ENCODE peak calls at places on chromosomes 3 and 15, in ten cellular contexts. C, Y, K, Q, N, E, B, F, L and S are unnamed samples.

GRCh38 chr3:152298393-152299242 is 29.9 kb downstream of the MBNL1 start:
- DNase-seq in C (no peak), Y (peak), K (no peak), Q (peak), N (peak), E (peak), B (peak), F (peak), L (no peak), S (peak)

GRCh38 chr3:167684389-167684993 is 30.7 kb upstream of the WDR49 start:
- DNase-seq in C (peak), Y (no peak), K (peak), Q (peak), N (no peak), E (no peak), B (peak), F (peak), L (no peak), S (peak)

GRCh38 chr15:70976856-70977255 is 84.2 kb downstream of the LRRC49 start:
- DNase-seq in C (no peak), Y (no peak), K (no peak), Q (no peak), N (no peak), E (no peak), B (peak), F (no peak), L (no peak), S (peak)

GRCh38 chr3:196688349-196688748 is 23.7 kb downstream of the CEP19 start:
- DNase-seq in C (no peak), Y (peak), K (no peak), Q (peak), N (no peak), E (no peak), B (peak), F (peak), L (no peak), S (no peak)

GRCh38 chr15:95556225-95556624 is 774.3 kb upstream of the NR2F2 start:
- DNase-seq in C (no peak), Y (no peak), K (no peak), Q (no peak), N (no peak), E (no peak), B (no peak), F (no peak), L (no peak), S (no peak)

GRCh38 chr3:172223870-172224269 is 184.5 kb downstream of the FNDC3B start:
- DNase-seq in C (no peak), Y (no peak), K (no peak), Q (no peak), N (no peak), E (no peak), B (no peak), F (no peak), L (no peak), S (no peak)

GRCh38 chr3:196207159-196207832 is 3.9 kb downstream of the ZDHHC19 start:
- DNase-seq in C (no peak), Y (peak), K (no peak), Q (no peak), N (no peak), E (no peak), B (no peak), F (no peak), L (no peak), S (no peak)

GRCh38 chr3:128178782-128179473 is 25.6 kb downstream of the EEFSEC start:
- DNase-seq in C (no peak), Y (no peak), K (no peak), Q (no peak), N (no peak), E (no peak), B (no peak), F (no peak), L (no peak), S (no peak)

GRCh38 chr3:30319713-30320112 is 286.7 kb upstream of the TGFBR2 start:
- DNase-seq in C (peak), Y (no peak), K (no peak), Q (no peak), N (no peak), E (no peak), B (peak), F (no peak), L (no peak), S (peak)

GRCh38 chr3:50687127-50687751 is 12.5 kb downstream of the DOCK3 start:
- DNase-seq in C (no peak), Y (no peak), K (no peak), Q (peak), N (no peak), E (no peak), B (no peak), F (peak), L (no peak), S (no peak)